ENCODE peak calls at places on chromosomes 11 and 22, in five cellular contexts. D is SK-N-SH, M is HCT116, R is PC-3, K is OCI-LY7. W is an unnamed sample.

GRCh38 chr11:65574963-65575567 is 788 bp upstream of the EHBP1L1 start:
- DNase-seq in D (no peak), M (no peak), R (peak; percentile 44), K (peak; percentile 57), W (no peak)

GRCh38 chr22:42084874-42085273 is 5.4 kb downstream of the SMDT1 start:
- DNase-seq in K (no peak), R (no peak), D (no peak), M (no peak), W (no peak)

GRCh38 chr11:64449381-64450167 is 90.6 kb downstream of the RPS6KA4 start:
- DNase-seq in K (peak; percentile 82), D (peak; percentile 89), R (peak; percentile 92), M (peak; percentile 74), W (peak; percentile 93)

GRCh38 chr22:27684856-27685255 is 116.7 kb downstream of the MN1 start:
- DNase-seq in M (no peak), K (no peak), D (no peak), R (no peak), W (no peak)

GRCh38 chr11:2747236-2748015 is 47.6 kb upstream of the KCNQ1OT1 start:
- DNase-seq in D (no peak), K (no peak), R (no peak), M (no peak), W (no peak)

GRCh38 chr11:9790703-9791102 is 126.8 kb downstream of the SWAP70 start:
- DNase-seq in D (peak; percentile 43), M (no peak), K (no peak), R (no peak), W (no peak)

GRCh38 chr22:17199131-17199731 is 20.0 kb downstream of the ADA2 start:
- DNase-seq in K (no peak), D (peak; percentile 77), M (no peak), R (no peak), W (no peak)

GRCh38 chr11:8262552-8263108 is 1.0 kb downstream of the LMO1 start:
- DNase-seq in R (peak; percentile 32), D (no peak), M (no peak), K (no peak), W (no peak)

GRCh38 chr11:975824-976223 is 50.2 kb downstream of the AP2A2 start:
- DNase-seq in K (peak; percentile 38), D (peak; percentile 66), M (no peak), R (no peak), W (peak; percentile 71)

GRCh38 chr11:57249384-57250319 is 12.6 kb upstream of the APLNR start:
- DNase-seq in D (no peak), R (peak; percentile 83), K (peak; percentile 59), M (peak; percentile 27), W (peak; percentile 85)

GRCh38 chr22:21000215-21000986 is 1.5 kb downstream of the THAP7 start:
- DNase-seq in K (no peak), R (peak; percentile 9), D (no peak), M (no peak), W (no peak)

GRCh38 chr22:26330971-26331625 is 98.0 kb upstream of the ASPHD2 start:
- DNase-seq in K (peak; percentile 68), M (peak; percentile 63), D (peak; percentile 81), R (peak; percentile 62), W (peak; percentile 89)

GRCh38 chr11:81222491-81222890 is 1511.2 kb downstream of the FAM181B start:
- DNase-seq in K (no peak), R (no peak), D (no peak), M (no peak), W (no peak)

GRCh38 chr11:73359930-73360742 is 16.1 kb upstream of the RELT start:
- DNase-seq in D (peak; percentile 78), M (no peak), R (peak; percentile 66), K (peak; percentile 59), W (peak; percentile 60)

GRCh38 chr11:78200553-78200952 is 11.8 kb downstream of the USP35 start:
- DNase-seq in D (no peak), R (no peak), M (no peak), K (no peak), W (no peak)

GRCh38 chr11:36409152-36409713 is 100.8 kb downstream of the TRAF6 start:
- DNase-seq in R (no peak), K (peak; percentile 14), D (no peak), M (no peak), W (no peak)

GRCh38 chr11:70881948-70882715 is 370.2 kb downstream of the SHANK2 start:
- DNase-seq in M (no peak), R (no peak), D (no peak), K (no peak), W (no peak)

GRCh38 chr11:6452219-6452618 is 11.4 kb upstream of the HPX start:
- DNase-seq in M (no peak), R (no peak), K (no peak), D (no peak), W (no peak)

GRCh38 chr11:121643530-121644512 is 191.1 kb upstream of the SORL1-AS1 start:
- DNase-seq in D (no peak), K (no peak), R (no peak), M (no peak), W (no peak)

GRCh38 chr11:91871791-91872190 is 352.8 kb upstream of the FAT3 start:
- DNase-seq in D (no peak), R (peak; percentile 74), K (no peak), M (no peak), W (no peak)

GRCh38 chr22:49983148-49984042 is 22.8 kb downstream of the PIM3 start:
- DNase-seq in D (peak; percentile 69), K (no peak), M (no peak), R (no peak), W (no peak)

GRCh38 chr22:42897960-42898359 is 40.9 kb upstream of the ARFGAP3 start:
- DNase-seq in R (no peak), M (no peak), K (no peak), D (no peak), W (no peak)

GRCh38 chr11:44814881-44815592 is 88.3 kb downstream of the TSPAN18 start:
- DNase-seq in D (no peak), R (no peak), K (no peak), M (no peak), W (no peak)

GRCh38 chr11:69518081-69518950 is 36.9 kb downstream of the LINC01488 start:
- DNase-seq in D (no peak), R (no peak), M (no peak), K (no peak), W (no peak)

GRCh38 chr11:94740083-94740974 is 27.8 kb upstream of the AMOTL1 start:
- DNase-seq in R (peak; percentile 54), K (no peak), D (peak; percentile 89), M (no peak), W (no peak)

GRCh38 chr11:134905966-134906955 is 494.2 kb upstream of the B3GAT1 start:
- DNase-seq in R (no peak), M (no peak), D (no peak), K (no peak), W (no peak)

GRCh38 chr22:48139776-48140175 is 1377.3 kb downstream of the TBC1D22A start:
- DNase-seq in D (no peak), M (no peak), R (no peak), K (no peak), W (no peak)

GRCh38 chr11:2885017-2885675 is 429 bp downstream of the CDKN1C start:
- DNase-seq in D (peak; percentile 87), R (peak; percentile 66), K (no peak), M (no peak), W (no peak)

GRCh38 chr11:25206762-25207161 is 709.9 kb downstream of the LUZP2 start:
- DNase-seq in R (no peak), D (no peak), M (no peak), K (no peak), W (no peak)

GRCh38 chr11:70456921-70457532 is 58.7 kb downstream of the CTTN start:
- DNase-seq in M (no peak), D (no peak), K (no peak), R (peak; percentile 26), W (no peak)

GRCh38 chr11:119474682-119475596 is 52.0 kb upstream of the THY1 start:
- DNase-seq in K (peak; percentile 65), R (peak; percentile 86), M (no peak), D (peak; percentile 86), W (peak; percentile 81)

GRCh38 chr11:119099707-119100106 is 1.9 kb downstream of the DPAGT1 start:
- DNase-seq in D (no peak), K (no peak), R (no peak), M (no peak), W (peak; percentile 28)

GRCh38 chr22:46750861-46751260 is 11.6 kb upstream of the TBC1D22A start:
- DNase-seq in M (no peak), R (no peak), K (no peak), D (no peak), W (no peak)

GRCh38 chr22:45225732-45226560 is 14.7 kb downstream of the KIAA0930 start:
- DNase-seq in R (no peak), D (no peak), M (no peak), K (no peak), W (no peak)

GRCh38 chr11:64074239-64074638 is 38.5 kb downstream of the FLRT1 start:
- DNase-seq in D (no peak), M (no peak), K (no peak), R (no peak), W (no peak)

GRCh38 chr11:121489823-121490222 is 37.1 kb upstream of the SORL1-AS1 start:
- DNase-seq in D (no peak), K (no peak), R (no peak), M (no peak), W (no peak)

GRCh38 chr11:10892250-10892649 is 34.4 kb upstream of the ZBED5 start:
- DNase-seq in K (peak; percentile 29), D (no peak), M (no peak), R (no peak), W (peak; percentile 73)

GRCh38 chr11:64880240-64881001 is 2.0 kb upstream of the EHD1 start:
- DNase-seq in D (no peak), R (no peak), K (no peak), M (no peak), W (no peak)

GRCh38 chr22:42994917-42995562 is 19.9 kb downstream of the PACSIN2 start:
- DNase-seq in D (no peak), M (no peak), R (peak; percentile 94), K (peak; percentile 12), W (peak; percentile 76)

GRCh38 chr11:132898021-132898420 is 634.3 kb downstream of the OPCML start:
- DNase-seq in M (no peak), R (no peak), D (no peak), K (no peak), W (no peak)
- H3K9me2 ChIP-seq in M (no peaks in the 10 kb centered on the region), R (no peaks in the 10 kb centered on the region), D (no peaks in the 10 kb centered on the region), K (no peaks in the 10 kb centered on the region), W (no peaks in the 10 kb centered on the region)

GRCh38 chr11:11977206-11977938 is 31.1 kb downstream of the DKK3 start:
- DNase-seq in D (no peak), K (no peak), R (peak; percentile 95), M (peak; percentile 45), W (no peak)
- H2AFZ ChIP-seq in D (no peak overlapping the region), K (no peak overlapping the region), R (peak overlapping the region; percentile 25), M (peak overlapping the region; percentile 51), W (no peak overlapping the region)

GRCh38 chr11:18668131-18668530 is 30.4 kb upstream of the TMEM86A start:
- DNase-seq in K (no peak), M (no peak), R (peak; percentile 28), D (no peak), W (no peak)
- H3K4me1 ChIP-seq in K (no peaks in the 10 kb centered on the region), M (peaks cover 14% of the 10 kb centered on the region), R (peaks cover 35% of the 10 kb centered on the region), D (no peaks in the 10 kb centered on the region), W (no peaks in the 10 kb centered on the region)

DNA sequence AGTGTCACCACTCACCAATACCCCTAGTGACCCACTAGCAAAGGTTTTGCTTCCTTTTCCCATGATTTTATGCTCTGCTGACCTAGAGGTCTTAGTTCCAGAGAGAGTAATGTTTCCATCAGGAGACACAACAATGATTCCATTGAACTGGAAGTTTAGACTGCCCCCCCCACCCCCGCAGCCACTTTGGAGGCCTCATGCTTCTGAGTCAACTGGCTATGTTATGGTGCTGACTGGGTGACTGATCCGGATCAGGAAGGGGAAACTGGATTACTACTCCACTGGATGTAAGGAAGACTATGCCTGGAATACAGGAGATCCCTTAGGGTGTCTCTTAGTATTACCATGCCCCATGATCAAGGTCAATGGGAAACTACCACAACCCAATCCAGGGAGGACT is 633.6 kb downstream of the OPCML start:
- DNase-seq in R (no peak), K (no peak), D (no peak), M (no peak), W (no peak)
- H3K9me2 ChIP-seq in R (no peaks in the 10 kb centered on the region), K (no peaks in the 10 kb centered on the region), D (no peaks in the 10 kb centered on the region), M (no peaks in the 10 kb centered on the region), W (no peaks in the 10 kb centered on the region)